ENCODE peak calls at places on chromosome 1, in ten cellular contexts. L is germinal center, I is adrenal gland, X is GDM1, M is tibial nerve, R is GM04504, E is HuH-7.5, Q is NCI-H1105 treated with DMSO at 0.1 percent for 48 hours, T is HTR-8/SVneo, J is H9. S is an unnamed sample.

GRCh38 chr1:67590329-67590728 is 94.7 kb upstream of the GADD45A start:
- DNase-seq in L (no peak), I (peak), X (no peak), M (peak), R (no peak), E (no peak), Q (no peak), T (no peak), J (no peak), S (no peak)

GRCh38 chr1:48526045-48526714 is 54.2 kb upstream of the SPATA6 start:
- DNase-seq in L (no peak), I (peak), X (no peak), M (peak), R (no peak), E (no peak), Q (peak), T (no peak), J (no peak), S (no peak)

GRCh38 chr1:45971335-45971734 is 161.1 kb downstream of the PIK3R3 start:
- DNase-seq in L (no peak), I (no peak), X (no peak), M (no peak), R (no peak), E (no peak), Q (no peak), T (no peak), J (no peak), S (no peak)

GRCh38 chr1:17525996-17526686 is 13.4 kb upstream of the ARHGEF10L start:
- DNase-seq in L (no peak), I (no peak), X (no peak), M (no peak), R (no peak), E (no peak), Q (no peak), T (no peak), J (no peak), S (no peak)

GRCh38 chr1:223033658-223034057 is 109.4 kb downstream of the TLR5 start:
- DNase-seq in L (no peak), I (peak), X (no peak), M (no peak), R (no peak), E (no peak), Q (no peak), T (no peak), J (no peak), S (no peak)

GRCh38 chr1:31843506-31843905 is 27.7 kb upstream of the SPOCD1 start:
- DNase-seq in L (no peak), I (no peak), X (no peak), M (no peak), R (peak), E (no peak), Q (no peak), T (peak), J (no peak), S (no peak)

GRCh38 chr1:41241748-41242644 is at the start of gene SCMH1:
- DNase-seq in L (peak), I (peak), X (peak), M (peak), R (no peak), E (peak), Q (peak), T (no peak), J (peak), S (peak)

GRCh38 chr1:91537281-91538069 is 36.8 kb downstream of the CDC7 start:
- DNase-seq in L (no peak), I (no peak), X (no peak), M (peak), R (peak), E (no peak), Q (peak), T (no peak), J (no peak), S (no peak)

GRCh38 chr1:40039757-40040510 is 595 bp upstream of the CAP1 start:
- DNase-seq in L (peak), I (peak), X (peak), M (peak), R (peak), E (peak), Q (peak), T (peak), J (peak), S (peak)

GRCh38 chr1:10889628-10890353 is 93.3 kb upstream of the CASZ1 start:
- DNase-seq in L (no peak), I (no peak), X (no peak), M (no peak), R (no peak), E (no peak), Q (no peak), T (no peak), J (no peak), S (no peak)

GRCh38 chr1:2174348-2175054 is 20.1 kb downstream of the FAAP20 start:
- DNase-seq in L (peak), I (peak), X (no peak), M (peak), R (peak), E (peak), Q (peak), T (peak), J (peak), S (peak)

GRCh38 chr1:237478842-237479241 is 411.9 kb downstream of the ZP4 start:
- DNase-seq in L (no peak), I (no peak), X (no peak), M (no peak), R (no peak), E (no peak), Q (no peak), T (no peak), J (no peak), S (no peak)

GRCh38 chr1:246153796-246154212 is 353.3 kb downstream of the SMYD3 start:
- DNase-seq in L (no peak), I (no peak), X (no peak), M (no peak), R (no peak), E (no peak), Q (no peak), T (peak), J (no peak), S (peak)

GRCh38 chr1:203684077-203684476 is 57.4 kb downstream of the ATP2B4 start:
- DNase-seq in L (no peak), I (no peak), X (no peak), M (no peak), R (no peak), E (no peak), Q (no peak), T (no peak), J (no peak), S (no peak)

GRCh38 chr1:215923129-215923824 is 356.2 kb downstream of the KCTD3 start:
- DNase-seq in L (no peak), I (no peak), X (no peak), M (no peak), R (no peak), E (no peak), Q (no peak), T (no peak), J (no peak), S (no peak)

GRCh38 chr1:156106624-156107488 is 7.7 kb upstream of the LMNA start:
- DNase-seq in L (no peak), I (peak), X (no peak), M (peak), R (no peak), E (no peak), Q (no peak), T (no peak), J (peak), S (no peak)

S was measured in HEK293T.